ENCODE peak calls at places on chromosomes 5 and 9, in eight cellular contexts. F is IMR-90; L is activated T-helper 1 cell treated with anti-CD3 and anti-CD28 coated beads, Interleukin-12 subunit alpha, Interleukin-12 subunit beta, Interleukin-2, Interleukin-4 antibody, amounts not matched to agents 30 ng/mL and 10 ng/mL and 1 ng/mL, durations not matched to agents 14 hours and 24 hours and 36 hours; T is ACHN; A is COLO829; G is suprapubic skin; O is neuronal stem cell; E is activated T-cell treated with anti-CD3 and anti-CD28 coated beads for 1 hour. B is an unnamed sample.

GRCh38 chr5:154253807-154254206 is 63.3 kb downstream of the GALNT10 start:
- DNase-seq in F (no peak), L (no peak), T (no peak), A (no peak), G (no peak), O (no peak), E (no peak), B (no peak)

GRCh38 chr9:38226491-38226951 is 157.5 kb upstream of the SHB start:
- DNase-seq in F (peak), L (no peak), T (no peak), A (no peak), G (no peak), O (no peak), E (no peak), B (peak)

GRCh38 chr9:126635661-126636439 is 22.1 kb downstream of the LMX1B start:
- DNase-seq in F (no peak), L (no peak), T (no peak), A (no peak), G (no peak), O (no peak), E (no peak), B (no peak)

GRCh38 chr9:120542701-120543490 is 37.1 kb downstream of the CDK5RAP2 start:
- DNase-seq in F (peak), L (no peak), T (no peak), A (peak), G (no peak), O (no peak), E (no peak), B (no peak)

GRCh38 chr9:120916573-120916972 is 10.0 kb downstream of the TRAF1 start:
- DNase-seq in F (peak), L (no peak), T (no peak), A (no peak), G (no peak), O (no peak), E (no peak), B (no peak)

GRCh38 chr9:69578026-69578425 is 94.1 kb downstream of the APBA1 start:
- DNase-seq in F (no peak), L (no peak), T (no peak), A (no peak), G (no peak), O (no peak), E (no peak), B (no peak)

GRCh38 chr9:138051586-138052321 is 174.2 kb downstream of the CACNA1B start:
- DNase-seq in F (no peak), L (no peak), T (no peak), A (no peak), G (peak), O (no peak), E (no peak), B (no peak)

GRCh38 chr5:171595801-171596231 is 176.4 kb downstream of the FGF18 start:
- DNase-seq in F (peak), L (no peak), T (no peak), A (no peak), G (peak), O (no peak), E (no peak), B (peak)

GRCh38 chr9:105023788-105024187 is 95.8 kb upstream of the ABCA1 start:
- DNase-seq in F (no peak), L (no peak), T (no peak), A (no peak), G (no peak), O (no peak), E (no peak), B (no peak)

GRCh38 chr5:157476699-157477408 is 16.8 kb downstream of the NIPAL4 start:
- DNase-seq in F (peak), L (no peak), T (peak), A (peak), G (no peak), O (peak), E (no peak), B (peak)

GRCh38 chr9:125700791-125701190 is 6.2 kb downstream of the MAPKAP1 start:
- DNase-seq in F (peak), L (no peak), T (peak), A (no peak), G (no peak), O (no peak), E (no peak), B (no peak)

B was measured in DMS53.